ENCODE peak calls at places on chromosomes 16 and 17, in ten cellular contexts. One of them, this sample, is unnamed.
A peak's percentile ranks its signal among the peaks of the same experiment; 100 is the strongest.

GRCh38 chr16:31880322-31880979 is 6.8 kb downstream of the ZNF267 start:
- DNase-seq in tibial nerve: no peak
- DNase-seq in H54: peak; percentile 26
- DNase-seq in prostate gland: no peak
- DNase-seq in GM12891: no peak
- DNase-seq in heart left ventricle: no peak
- DNase-seq in sigmoid colon: no peak
- DNase-seq in breast epithelium: no peak
- DNase-seq in transverse colon: no peak
- DNase-seq in IMR-90: peak; percentile 80
- DNase-seq in this sample: no peak

GRCh38 chr16:78240459-78241222 is 141.2 kb downstream of the WWOX start:
- DNase-seq in tibial nerve: no peak
- DNase-seq in H54: no peak
- DNase-seq in prostate gland: peak; percentile 58
- DNase-seq in GM12891: no peak
- DNase-seq in heart left ventricle: no peak
- DNase-seq in sigmoid colon: no peak
- DNase-seq in breast epithelium: peak; percentile 59
- DNase-seq in transverse colon: no peak
- DNase-seq in IMR-90: no peak
- DNase-seq in this sample: no peak

GRCh38 chr16:89007371-89008249 is 30.6 kb upstream of the CBFA2T3 start:
- DNase-seq in tibial nerve: no peak
- DNase-seq in H54: no peak
- DNase-seq in prostate gland: no peak
- DNase-seq in GM12891: no peak
- DNase-seq in heart left ventricle: no peak
- DNase-seq in sigmoid colon: peak; percentile 37
- DNase-seq in breast epithelium: no peak
- DNase-seq in transverse colon: no peak
- DNase-seq in IMR-90: no peak
- DNase-seq in this sample: no peak

GRCh38 chr17:15398291-15398690 is 56.9 kb upstream of the TEKT3 start:
- DNase-seq in tibial nerve: no peak
- DNase-seq in H54: peak; percentile 26
- DNase-seq in prostate gland: no peak
- DNase-seq in GM12891: no peak
- DNase-seq in heart left ventricle: no peak
- DNase-seq in sigmoid colon: no peak
- DNase-seq in breast epithelium: no peak
- DNase-seq in transverse colon: no peak
- DNase-seq in IMR-90: peak; percentile 50
- DNase-seq in this sample: no peak

GRCh38 chr16:4918790-4919210 is 18.1 kb downstream of the PPL start:
- DNase-seq in tibial nerve: no peak
- DNase-seq in H54: no peak
- DNase-seq in prostate gland: peak; percentile 74
- DNase-seq in GM12891: no peak
- DNase-seq in heart left ventricle: no peak
- DNase-seq in sigmoid colon: no peak
- DNase-seq in breast epithelium: no peak
- DNase-seq in transverse colon: peak; percentile 50
- DNase-seq in IMR-90: no peak
- DNase-seq in this sample: no peak

GRCh38 chr16:88856828-88857727 is at the start of the genes GALNS and TRAPPC2L:
- DNase-seq in tibial nerve: peak; percentile 100
- DNase-seq in H54: peak; percentile 97
- DNase-seq in prostate gland: peak; percentile 98
- DNase-seq in GM12891: peak; percentile 100
- DNase-seq in heart left ventricle: peak; percentile 99
- DNase-seq in sigmoid colon: peak; percentile 99
- DNase-seq in breast epithelium: peak; percentile 100
- DNase-seq in transverse colon: peak; percentile 100
- DNase-seq in IMR-90: peak; percentile 91
- DNase-seq in this sample: peak; percentile 98

GRCh38 chr16:715448-716249 is 731 bp downstream of the METRN start:
- DNase-seq in tibial nerve: no peak
- DNase-seq in H54: no peak
- DNase-seq in prostate gland: no peak
- DNase-seq in GM12891: no peak
- DNase-seq in heart left ventricle: no peak
- DNase-seq in sigmoid colon: no peak
- DNase-seq in breast epithelium: no peak
- DNase-seq in transverse colon: no peak
- DNase-seq in IMR-90: no peak
- DNase-seq in this sample: no peak

GRCh38 chr16:84995666-84996065 is 15.7 kb downstream of the ZDHHC7 start:
- DNase-seq in tibial nerve: no peak
- DNase-seq in H54: no peak
- DNase-seq in prostate gland: no peak
- DNase-seq in GM12891: no peak
- DNase-seq in heart left ventricle: peak; percentile 2
- DNase-seq in sigmoid colon: no peak
- DNase-seq in breast epithelium: no peak
- DNase-seq in transverse colon: no peak
- DNase-seq in IMR-90: no peak
- DNase-seq in this sample: no peak

GRCh38 chr16:77951788-77952187 is 70.6 kb upstream of the CLEC3A start:
- DNase-seq in tibial nerve: no peak
- DNase-seq in H54: no peak
- DNase-seq in prostate gland: peak; percentile 8
- DNase-seq in GM12891: peak; percentile 20
- DNase-seq in heart left ventricle: no peak
- DNase-seq in sigmoid colon: no peak
- DNase-seq in breast epithelium: no peak
- DNase-seq in transverse colon: no peak
- DNase-seq in IMR-90: no peak
- DNase-seq in this sample: no peak

GRCh38 chr16:25014500-25015147 is 545 bp downstream of the ARHGAP17 start:
- DNase-seq in tibial nerve: peak; percentile 33
- DNase-seq in H54: no peak
- DNase-seq in prostate gland: peak; percentile 33
- DNase-seq in GM12891: no peak
- DNase-seq in heart left ventricle: peak; percentile 60
- DNase-seq in sigmoid colon: peak; percentile 77
- DNase-seq in breast epithelium: peak; percentile 52
- DNase-seq in transverse colon: peak; percentile 47
- DNase-seq in IMR-90: peak; percentile 48
- DNase-seq in this sample: peak; percentile 90

GRCh38 chr17:74986206-74986576 is 1.2 kb upstream of the CDR2L start:
- DNase-seq in tibial nerve: no peak
- DNase-seq in H54: no peak
- DNase-seq in prostate gland: no peak
- DNase-seq in GM12891: no peak
- DNase-seq in heart left ventricle: no peak
- DNase-seq in sigmoid colon: no peak
- DNase-seq in breast epithelium: no peak
- DNase-seq in transverse colon: no peak
- DNase-seq in IMR-90: no peak
- DNase-seq in this sample: no peak

GRCh38 chr17:74987418-74987908 is at the start of gene CDR2L:
- DNase-seq in tibial nerve: peak; percentile 98
- DNase-seq in H54: peak; percentile 99
- DNase-seq in prostate gland: peak; percentile 95
- DNase-seq in GM12891: peak; percentile 90
- DNase-seq in heart left ventricle: peak; percentile 99
- DNase-seq in sigmoid colon: peak; percentile 99
- DNase-seq in breast epithelium: peak; percentile 97
- DNase-seq in transverse colon: peak; percentile 97
- DNase-seq in IMR-90: peak; percentile 89
- DNase-seq in this sample: peak; percentile 99

GRCh38 chr17:74992223-74992622 is 4.8 kb downstream of the CDR2L start:
- DNase-seq in tibial nerve: no peak
- DNase-seq in H54: no peak
- DNase-seq in prostate gland: no peak
- DNase-seq in GM12891: no peak
- DNase-seq in heart left ventricle: no peak
- DNase-seq in sigmoid colon: no peak
- DNase-seq in breast epithelium: no peak
- DNase-seq in transverse colon: no peak
- DNase-seq in IMR-90: no peak
- DNase-seq in this sample: no peak

GRCh38 chr17:74990581-74991105 is 3.2 kb downstream of the CDR2L start:
- DNase-seq in tibial nerve: no peak
- DNase-seq in H54: no peak
- DNase-seq in prostate gland: no peak
- DNase-seq in GM12891: no peak
- DNase-seq in heart left ventricle: no peak
- DNase-seq in sigmoid colon: no peak
- DNase-seq in breast epithelium: no peak
- DNase-seq in transverse colon: no peak
- DNase-seq in IMR-90: no peak
- DNase-seq in this sample: no peak

DNA sequence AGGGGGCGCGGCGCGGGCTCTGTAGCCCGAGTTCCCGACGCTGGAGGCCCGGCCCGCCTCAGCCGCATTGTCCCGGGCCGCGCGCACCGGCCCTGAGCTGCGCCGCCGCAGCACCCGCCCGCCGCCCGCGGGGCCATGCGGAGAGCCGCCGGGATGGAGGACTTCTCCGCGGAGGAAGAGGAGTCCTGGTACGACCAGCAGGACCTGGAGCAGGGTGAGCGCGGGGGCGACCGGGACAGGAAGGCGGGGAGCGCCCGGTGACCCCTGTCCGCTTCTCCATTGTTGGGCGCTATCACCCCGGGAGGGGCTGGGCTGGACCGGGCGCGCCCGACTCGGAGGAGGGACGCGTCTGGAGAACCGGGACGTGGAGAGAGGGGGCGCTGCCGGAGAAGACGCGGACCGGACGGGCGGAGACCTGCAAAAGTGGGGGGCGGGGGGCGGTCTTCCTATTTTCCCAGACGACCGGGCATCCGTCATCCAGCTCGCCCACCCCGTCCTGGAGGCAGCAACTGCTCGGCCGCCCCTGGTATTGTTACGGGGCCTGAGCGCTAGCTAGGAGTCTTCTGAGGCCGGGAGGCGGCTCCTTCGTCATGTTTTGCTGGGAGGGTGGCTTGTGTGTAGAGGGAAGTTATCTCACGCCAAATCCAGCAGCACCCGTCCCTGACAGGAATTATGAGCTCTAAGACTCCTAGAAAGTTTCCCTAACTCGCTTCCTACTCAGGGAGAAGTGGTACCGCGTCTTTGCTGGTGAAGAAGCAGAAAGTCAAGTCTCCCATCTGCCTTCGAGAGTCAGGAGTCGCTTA is 678 bp downstream of the CDR2L start:
- DNase-seq in tibial nerve: peak; percentile 78
- DNase-seq in H54: no peak
- DNase-seq in prostate gland: peak; percentile 83
- DNase-seq in GM12891: no peak
- DNase-seq in heart left ventricle: peak; percentile 92
- DNase-seq in sigmoid colon: peak; percentile 95
- DNase-seq in breast epithelium: peak; percentile 79
- DNase-seq in transverse colon: peak; percentile 78
- DNase-seq in IMR-90: peak; percentile 76
- DNase-seq in this sample: peak; percentile 97
- TF ChIP-seq POLR2A in tibial nerve: no peak
- TF ChIP-seq POLR2A in H54: peak; percentile 40
- TF ChIP-seq POLR2A in prostate gland: no peak
- TF ChIP-seq POLR2A in GM12891: no peak
- TF ChIP-seq POLR2A in heart left ventricle: no peak
- TF ChIP-seq POLR2A in sigmoid colon: no peak
- TF ChIP-seq POLR2A in breast epithelium: peak; percentile 61
- TF ChIP-seq POLR2A in transverse colon: peak; percentile 47
- TF ChIP-seq POLR2A in IMR-90: peak; percentile 73
- TF ChIP-seq POLR2A in this sample: no peak

GRCh38 chr17:38740806-38741205 is 7.3 kb downstream of the PCGF2 start:
- DNase-seq in tibial nerve: no peak
- DNase-seq in H54: no peak
- DNase-seq in prostate gland: no peak
- DNase-seq in GM12891: no peak
- DNase-seq in heart left ventricle: no peak
- DNase-seq in sigmoid colon: no peak
- DNase-seq in breast epithelium: no peak
- DNase-seq in transverse colon: no peak
- DNase-seq in IMR-90: no peak
- DNase-seq in this sample: no peak

GRCh38 chr17:38741443-38741842 is 6.7 kb downstream of the PCGF2 start:
- DNase-seq in tibial nerve: no peak
- DNase-seq in H54: no peak
- DNase-seq in prostate gland: no peak
- DNase-seq in GM12891: no peak
- DNase-seq in heart left ventricle: no peak
- DNase-seq in sigmoid colon: no peak
- DNase-seq in breast epithelium: no peak
- DNase-seq in transverse colon: no peak
- DNase-seq in IMR-90: no peak
- DNase-seq in this sample: no peak

GRCh38 chr17:38741853-38742421 is 6.2 kb downstream of the PCGF2 start:
- DNase-seq in tibial nerve: no peak
- DNase-seq in H54: no peak
- DNase-seq in prostate gland: peak; percentile 64
- DNase-seq in GM12891: no peak
- DNase-seq in heart left ventricle: peak; percentile 78
- DNase-seq in sigmoid colon: peak; percentile 82
- DNase-seq in breast epithelium: no peak
- DNase-seq in transverse colon: peak; percentile 80
- DNase-seq in IMR-90: no peak
- DNase-seq in this sample: no peak

GRCh38 chr17:38743556-38744171 is 4.5 kb downstream of the PCGF2 start:
- DNase-seq in tibial nerve: no peak
- DNase-seq in H54: no peak
- DNase-seq in prostate gland: no peak
- DNase-seq in GM12891: no peak
- DNase-seq in heart left ventricle: no peak
- DNase-seq in sigmoid colon: no peak
- DNase-seq in breast epithelium: no peak
- DNase-seq in transverse colon: no peak
- DNase-seq in IMR-90: no peak
- DNase-seq in this sample: no peak

GRCh38 chr17:38742431-38743308 is 5.5 kb downstream of the PCGF2 start:
- DNase-seq in tibial nerve: peak; percentile 96
- DNase-seq in H54: no peak
- DNase-seq in prostate gland: no peak
- DNase-seq in GM12891: no peak
- DNase-seq in heart left ventricle: peak; percentile 52
- DNase-seq in sigmoid colon: peak; percentile 84
- DNase-seq in breast epithelium: no peak
- DNase-seq in transverse colon: peak; percentile 68
- DNase-seq in IMR-90: peak; percentile 84
- DNase-seq in this sample: peak; percentile 67
- TF ChIP-seq POLR2A in tibial nerve: no peak
- TF ChIP-seq POLR2A in H54: no peak
- TF ChIP-seq POLR2A in prostate gland: no peak
- TF ChIP-seq POLR2A in GM12891: no peak
- TF ChIP-seq POLR2A in heart left ventricle: no peak
- TF ChIP-seq POLR2A in sigmoid colon: no peak
- TF ChIP-seq POLR2A in breast epithelium: no peak
- TF ChIP-seq POLR2A in transverse colon: no peak
- TF ChIP-seq POLR2A in IMR-90: no peak
- TF ChIP-seq POLR2A in this sample: no peak

GRCh38 chr17:48110722-48111121 is 3.2 kb downstream of the SNX11 start:
- DNase-seq in tibial nerve: no peak
- DNase-seq in H54: no peak
- DNase-seq in prostate gland: no peak
- DNase-seq in GM12891: no peak
- DNase-seq in heart left ventricle: no peak
- DNase-seq in sigmoid colon: no peak
- DNase-seq in breast epithelium: no peak
- DNase-seq in transverse colon: no peak
- DNase-seq in IMR-90: no peak
- DNase-seq in this sample: no peak
- TF ChIP-seq POLR2A in tibial nerve: no peak
- TF ChIP-seq POLR2A in H54: no peak
- TF ChIP-seq POLR2A in prostate gland: no peak
- TF ChIP-seq POLR2A in GM12891: no peak
- TF ChIP-seq POLR2A in heart left ventricle: no peak
- TF ChIP-seq POLR2A in sigmoid colon: no peak
- TF ChIP-seq POLR2A in breast epithelium: no peak
- TF ChIP-seq POLR2A in transverse colon: no peak
- TF ChIP-seq POLR2A in IMR-90: no peak
- TF ChIP-seq POLR2A in this sample: no peak

GRCh38 chr17:34252138-34252889 is 2.8 kb upstream of the CCL2 start:
- DNase-seq in tibial nerve: peak; percentile 97
- DNase-seq in H54: no peak
- DNase-seq in prostate gland: peak; percentile 89
- DNase-seq in GM12891: peak; percentile 21
- DNase-seq in heart left ventricle: peak; percentile 98
- DNase-seq in sigmoid colon: peak; percentile 98
- DNase-seq in breast epithelium: peak; percentile 88
- DNase-seq in transverse colon: peak; percentile 81
- DNase-seq in IMR-90: peak; percentile 95
- DNase-seq in this sample: peak; percentile 99
- TF ChIP-seq POLR2A in tibial nerve: no peak
- TF ChIP-seq POLR2A in H54: no peak
- TF ChIP-seq POLR2A in prostate gland: no peak
- TF ChIP-seq POLR2A in GM12891: no peak
- TF ChIP-seq POLR2A in heart left ventricle: no peak
- TF ChIP-seq POLR2A in sigmoid colon: no peak
- TF ChIP-seq POLR2A in breast epithelium: no peak
- TF ChIP-seq POLR2A in transverse colon: no peak
- TF ChIP-seq POLR2A in IMR-90: peak; percentile 10
- TF ChIP-seq POLR2A in this sample: no peak

This sample was measured in lower leg skin.